ENCODE peak calls at places on chromosomes 3 and 15, in nine cellular contexts. W is tibial artery, D is lower lobe of right lung, Z is transverse colon, L is stomach, C is mucosa of descending colon, M is HL-60, H is cardiac muscle cell, F is ascending aorta. Q is an unnamed sample.

GRCh38 chr3:171811059-171811912 is 1.0 kb upstream of the PLD1 start:
- DNase-seq in W (peak), D (no peak), Z (no peak), L (no peak), C (no peak), M (peak), H (peak), F (no peak), Q (no peak)

GRCh38 chr3:102225407-102226132 is 209.2 kb upstream of the ZPLD1 start:
- DNase-seq in W (no peak), D (no peak), Z (no peak), L (no peak), C (peak), M (no peak), H (peak), F (no peak), Q (peak)

GRCh38 chr15:28931828-28932227 is 46.1 kb downstream of the APBA2 start:
- DNase-seq in W (no peak), D (no peak), Z (no peak), L (no peak), C (no peak), M (no peak), H (no peak), F (no peak), Q (no peak)

GRCh38 chr15:69524296-69524695 is 71.7 kb downstream of the RPLP1 start:
- DNase-seq in W (no peak), D (no peak), Z (peak), L (peak), C (peak), M (no peak), H (no peak), F (no peak), Q (peak)

GRCh38 chr3:37308247-37308646 is 133.9 kb upstream of the LRRFIP2 start:
- DNase-seq in W (no peak), D (no peak), Z (no peak), L (no peak), C (no peak), M (no peak), H (peak), F (no peak), Q (no peak)

GRCh38 chr3:169953462-169954141 is 13.0 kb upstream of the SEC62 start:
- DNase-seq in W (no peak), D (no peak), Z (no peak), L (no peak), C (no peak), M (peak), H (peak), F (no peak), Q (no peak)

GRCh38 chr3:112640864-112641751 is at the start of gene CCDC80:
- DNase-seq in W (no peak), D (no peak), Z (no peak), L (no peak), C (no peak), M (no peak), H (peak), F (peak), Q (no peak)

GRCh38 chr3:10182950-10183349 is 18.2 kb downstream of the IRAK2 start:
- DNase-seq in W (no peak), D (no peak), Z (no peak), L (no peak), C (no peak), M (no peak), H (no peak), F (no peak), Q (no peak)

GRCh38 chr3:64889991-64890390 is 202.2 kb upstream of the ADAMTS9 start:
- DNase-seq in W (peak), D (no peak), Z (no peak), L (no peak), C (no peak), M (no peak), H (peak), F (no peak), Q (no peak)

GRCh38 chr15:91465696-91466095 is 365.6 kb downstream of the SV2B start:
- DNase-seq in W (no peak), D (no peak), Z (peak), L (peak), C (peak), M (no peak), H (no peak), F (no peak), Q (no peak)

GRCh38 chr3:127454968-127455367 is 135.6 kb downstream of the TPRA1 start:
- DNase-seq in W (peak), D (no peak), Z (no peak), L (no peak), C (no peak), M (no peak), H (no peak), F (peak), Q (no peak)

GRCh38 chr3:127456471-127457093 is 134.0 kb downstream of the TPRA1 start:
- DNase-seq in W (peak), D (no peak), Z (no peak), L (peak), C (no peak), M (no peak), H (peak), F (no peak), Q (no peak)

GRCh38 chr3:127457094-127457475 is 133.4 kb downstream of the TPRA1 start:
- DNase-seq in W (peak), D (no peak), Z (peak), L (peak), C (peak), M (no peak), H (peak), F (peak), Q (no peak)

GRCh38 chr3:127454051-127454450 is 136.5 kb downstream of the TPRA1 start:
- DNase-seq in W (peak), D (no peak), Z (no peak), L (peak), C (no peak), M (no peak), H (no peak), F (peak), Q (no peak)

DNA sequence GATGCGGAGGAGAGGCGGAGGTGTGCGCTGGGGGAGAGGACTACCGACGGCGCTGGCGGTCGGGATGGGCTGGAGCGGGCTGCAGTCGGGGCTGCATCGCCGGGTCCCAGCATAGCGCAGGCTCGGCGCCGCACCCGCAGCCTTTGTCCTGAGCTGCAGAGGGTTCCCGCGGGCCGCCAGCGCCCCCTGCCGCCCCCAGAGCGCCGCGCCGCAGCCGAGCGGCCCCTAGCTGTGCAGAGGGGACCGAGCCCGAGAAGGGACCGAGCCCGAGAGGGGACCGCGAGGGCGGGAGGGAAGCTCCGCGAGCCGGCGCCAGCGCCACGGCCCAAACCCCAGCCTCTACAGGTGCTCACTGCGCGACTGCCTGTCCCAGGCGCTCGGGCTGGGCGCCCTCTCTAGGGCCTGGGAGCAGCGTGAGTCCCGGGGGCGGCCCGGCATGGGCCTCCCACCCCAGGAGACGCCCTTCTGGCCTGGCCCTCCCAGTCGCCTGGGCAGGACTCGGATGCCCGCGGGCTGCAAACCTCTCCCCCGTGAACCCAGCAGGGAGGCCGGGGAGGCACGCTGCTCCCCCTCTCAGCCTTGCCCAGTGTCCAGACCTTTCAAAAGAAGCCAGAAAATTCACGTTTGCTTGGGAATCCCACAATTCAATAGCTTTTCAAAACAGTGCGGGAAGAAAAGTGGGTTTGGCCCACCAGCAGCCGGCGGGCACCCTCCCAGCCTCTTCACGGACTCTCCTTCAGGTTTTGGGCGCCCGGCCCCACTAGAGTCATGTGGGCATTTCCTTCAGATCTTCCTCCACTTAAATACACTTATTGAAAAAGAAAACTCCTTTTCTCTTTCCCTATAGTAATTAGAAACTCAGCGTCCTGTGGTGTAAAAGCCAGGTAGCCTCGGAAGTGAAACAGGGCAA is 134.7 kb downstream of the TPRA1 start:
- DNase-seq in W (peak), D (peak), Z (peak), L (peak), C (peak), M (peak), H (peak), F (peak), Q (no peak)
- TF ChIP-seq CTCF in W (peak), D (peak), Z (peak), L (peak), C (peak), M (peak), H (peak), F (peak), Q (peak)

GRCh38 chr3:27726240-27726639 is 4.1 kb upstream of the EOMES start:
- DNase-seq in W (no peak), D (no peak), Z (no peak), L (no peak), C (no peak), M (no peak), H (no peak), F (no peak), Q (no peak)

GRCh38 chr3:27729325-27729724 is 7.2 kb upstream of the EOMES start:
- DNase-seq in W (no peak), D (no peak), Z (no peak), L (no peak), C (no peak), M (no peak), H (no peak), F (no peak), Q (no peak)

GRCh38 chr3:27730774-27731659 is 8.9 kb upstream of the EOMES start:
- DNase-seq in W (no peak), D (no peak), Z (no peak), L (no peak), C (no peak), M (no peak), H (no peak), F (no peak), Q (no peak)

GRCh38 chr3:27728195-27729087 is 6.3 kb upstream of the EOMES start:
- DNase-seq in W (no peak), D (no peak), Z (no peak), L (no peak), C (no peak), M (no peak), H (no peak), F (no peak), Q (no peak)

DNA sequence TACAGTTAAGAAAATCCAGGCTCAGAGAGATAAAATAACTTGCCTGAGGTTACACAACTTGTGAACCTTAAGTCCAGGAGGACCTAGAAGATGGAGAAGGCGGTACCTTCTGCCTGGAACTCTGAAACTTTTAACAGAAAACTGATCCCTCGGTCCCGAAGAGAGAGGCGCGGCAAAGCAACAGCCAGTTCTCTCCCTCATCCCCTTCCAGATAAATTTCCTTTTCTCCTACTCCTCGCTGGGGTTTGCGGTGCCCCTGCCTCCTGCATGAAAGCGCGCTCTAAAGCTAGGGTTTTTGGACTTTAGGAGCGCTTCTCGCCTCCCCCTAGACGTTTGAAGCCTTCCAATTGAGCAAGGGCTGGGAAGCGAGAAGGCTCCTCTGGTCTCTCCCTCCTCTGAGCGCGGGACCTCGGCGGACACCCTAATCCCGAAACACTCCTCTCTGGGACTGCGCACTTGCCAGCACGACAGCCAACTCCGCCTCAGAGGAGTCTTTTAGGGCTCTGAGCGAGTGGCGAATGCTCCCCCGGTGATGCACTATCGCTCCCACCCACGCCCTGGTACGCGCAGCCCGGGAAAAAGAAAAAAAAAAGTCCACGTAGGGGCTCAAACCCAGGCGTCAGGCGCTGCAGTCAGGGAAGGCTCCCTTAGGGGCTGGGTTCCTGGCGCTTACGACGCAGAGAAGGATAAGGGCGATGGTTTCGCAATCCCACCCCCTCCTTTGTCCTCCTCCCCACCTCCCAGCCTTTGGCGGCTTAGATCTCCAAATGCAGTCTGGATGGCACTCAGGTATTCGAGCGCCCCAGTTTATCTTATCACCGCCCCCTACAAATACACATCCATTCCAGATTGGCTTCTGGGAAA is 7.9 kb upstream of the EOMES start:
- DNase-seq in W (no peak), D (no peak), Z (no peak), L (no peak), C (no peak), M (no peak), H (peak), F (no peak), Q (no peak)
- H3K4me3 ChIP-seq in W (peak), D (no peak), Z (peak), L (peak), C (no peak), M (no peak), H (peak), F (peak), Q (no peak)

GRCh38 chr3:104596551-104596950 is 770.2 kb upstream of the ALCAM start:
- DNase-seq in W (no peak), D (no peak), Z (no peak), L (no peak), C (peak), M (peak), H (peak), F (no peak), Q (no peak)
- TF ChIP-seq CTCF in W (peak), D (peak), Z (no peak), L (no peak), C (no peak), M (peak), H (peak), F (no peak), Q (peak)

GRCh38 chr3:56799251-56799882 is 2.4 kb downstream of the ARHGEF3 start:
- DNase-seq in W (no peak), D (no peak), Z (no peak), L (no peak), C (no peak), M (no peak), H (peak), F (no peak), Q (no peak)

GRCh38 chr3:56801597-56802410 is at the start of gene ARHGEF3:
- DNase-seq in W (peak), D (peak), Z (peak), L (peak), C (peak), M (peak), H (peak), F (peak), Q (no peak)

GRCh38 chr3:56802411-56802745 is 629 bp upstream of the ARHGEF3 start:
- DNase-seq in W (no peak), D (no peak), Z (no peak), L (no peak), C (no peak), M (no peak), H (no peak), F (no peak), Q (no peak)

GRCh38 chr3:56801151-56801596 is 575 bp downstream of the ARHGEF3 start:
- DNase-seq in W (no peak), D (no peak), Z (no peak), L (no peak), C (no peak), M (no peak), H (no peak), F (no peak), Q (no peak)

DNA sequence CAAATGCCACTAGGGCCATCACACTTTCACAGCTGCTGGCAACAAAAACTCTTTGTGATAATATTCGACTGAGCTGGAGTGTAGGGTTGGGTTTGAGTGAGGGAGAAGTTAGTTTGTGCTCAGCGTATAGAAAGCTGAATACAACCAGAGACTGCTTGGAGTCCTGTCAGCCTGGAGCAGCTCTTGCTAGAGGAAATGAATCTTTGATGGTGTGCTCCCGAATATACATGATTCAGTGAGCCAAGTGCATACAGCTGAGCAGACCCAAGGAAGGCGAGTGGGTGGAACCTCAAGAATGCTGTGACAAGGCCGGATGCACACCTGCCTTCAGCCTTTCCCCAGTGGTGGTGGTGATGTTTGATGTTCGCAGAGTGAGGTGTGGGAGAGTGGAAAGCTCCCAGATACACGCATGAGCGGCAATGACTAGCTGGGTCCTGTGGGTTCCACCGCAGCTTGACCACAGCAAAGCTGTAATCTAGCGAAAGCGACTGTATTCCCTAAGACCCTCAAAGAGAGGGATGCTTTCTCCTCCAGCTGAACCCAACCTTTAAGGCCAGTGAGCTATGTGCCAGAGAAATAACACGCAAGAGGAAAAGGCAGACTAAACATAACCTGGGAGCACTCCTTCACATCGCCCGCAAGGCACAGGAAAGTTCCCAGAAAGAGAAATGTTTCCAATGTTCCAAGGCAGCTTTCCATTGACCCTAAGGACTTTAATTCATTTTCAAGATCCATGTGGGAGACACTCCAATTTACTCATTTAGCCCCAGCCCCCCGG is 1.2 kb downstream of the ARHGEF3 start:
- DNase-seq in W (no peak), D (no peak), Z (peak), L (peak), C (peak), M (no peak), H (no peak), F (no peak), Q (no peak)
- H3K4me3 ChIP-seq in W (peak), D (peak), Z (peak), L (peak), C (peak), M (peak), H (peak), F (peak), Q (no peak)

DNA sequence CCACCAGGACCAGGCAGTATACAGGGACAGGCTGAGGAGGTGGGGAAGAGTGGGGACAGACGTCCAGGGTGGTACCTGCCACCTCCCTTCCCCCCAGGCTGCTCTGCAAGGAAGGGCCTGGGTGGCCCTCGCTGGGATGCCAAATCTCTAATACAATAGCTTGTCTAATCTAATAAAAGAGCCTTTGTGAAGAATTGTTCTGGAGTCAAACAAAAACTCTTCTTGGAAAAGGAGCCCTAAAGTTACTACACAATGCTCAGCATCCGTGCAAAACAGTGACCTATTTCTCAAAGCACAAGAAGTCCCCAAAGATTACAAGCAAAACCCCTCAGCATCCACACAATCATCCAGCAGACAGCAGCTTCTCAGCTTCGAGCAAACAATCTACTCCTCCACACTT is 177.4 kb upstream of the CHRNA7 start:
- DNase-seq in W (no peak), D (no peak), Z (no peak), L (no peak), C (no peak), M (no peak), H (no peak), F (no peak), Q (no peak)
- TF ChIP-seq CTCF in W (no peak), D (no peak), Z (no peak), L (no peak), C (no peak), M (no peak), H (no peak), F (no peak), Q (no peak)